ENCODE peak calls at places on chromosome 4, in nine cellular contexts. B is hippocampal formation; A is AG08395; U is adipocyte; C is NCI-H1417; D is B cell; Q is GM13977; X is activated CD4-positive, alpha-beta T cell treated with anti-CD3 and anti-CD28 coated beads for 48 hours; R is activated gamma-delta T cell treated with anti-CD3 and anti-CD28 coated beads, Interleukin-2, amount 50 U/mL, for 16 hours. W is an unnamed sample.

GRCh38 chr4:185625503-185625902 is 90.2 kb upstream of the PDLIM3 start:
- DNase-seq in R (no peak), A (no peak), B (no peak), Q (no peak), C (no peak), D (no peak), U (no peak), X (no peak), W (no peak)

GRCh38 chr4:29653221-29653620 is 1066.9 kb upstream of the PCDH7 start:
- DNase-seq in A (no peak), R (no peak), B (no peak), D (no peak), U (no peak), C (no peak), Q (no peak), X (no peak), W (no peak)

GRCh38 chr4:138111462-138112000 is 130.6 kb downstream of the SLC7A11 start:
- DNase-seq in D (no peak), B (no peak), X (no peak), U (peak), Q (no peak), A (no peak), R (no peak), C (no peak), W (no peak)

GRCh38 chr4:7885216-7886134 is 54.2 kb downstream of the AFAP1 start:
- DNase-seq in B (no peak), Q (no peak), X (no peak), D (no peak), C (no peak), U (no peak), R (no peak), A (no peak), W (no peak)

GRCh38 chr4:81923140-81923539 is 450.7 kb downstream of the HNRNPD start:
- DNase-seq in A (no peak), X (peak), D (no peak), B (no peak), C (no peak), Q (no peak), U (no peak), R (no peak), W (no peak)

GRCh38 chr4:140117946-140118345 is 36.0 kb downstream of the MAML3 start:
- DNase-seq in C (no peak), Q (no peak), B (no peak), X (no peak), U (no peak), R (no peak), D (no peak), A (no peak), W (no peak)

GRCh38 chr4:151012836-151013235 is 2.2 kb downstream of the LRBA start:
- DNase-seq in X (peak), R (no peak), Q (no peak), C (no peak), B (no peak), A (no peak), U (no peak), D (no peak), W (no peak)

GRCh38 chr4:89640620-89641366 is 196.2 kb downstream of the SNCA start:
- DNase-seq in B (peak), Q (no peak), C (no peak), U (peak), D (no peak), A (peak), X (peak), R (no peak), W (no peak)

GRCh38 chr4:184548321-184548650 is 73.9 kb upstream of the IRF2 start:
- DNase-seq in C (no peak), A (no peak), X (no peak), R (no peak), Q (no peak), B (no peak), U (no peak), D (no peak), W (no peak)

GRCh38 chr4:118942465-118942864 is 53.8 kb downstream of the SYNPO2 start:
- DNase-seq in A (peak), X (no peak), R (no peak), B (no peak), Q (no peak), C (no peak), D (no peak), U (no peak), W (no peak)

GRCh38 chr4:8214091-8214490 is 15.0 kb downstream of the SH3TC1 start:
- DNase-seq in X (no peak), D (no peak), U (no peak), Q (no peak), R (no peak), A (no peak), C (no peak), B (no peak), W (no peak)

GRCh38 chr4:166274136-166274761 is 401.2 kb downstream of the TLL1 start:
- DNase-seq in Q (no peak), D (no peak), A (no peak), C (no peak), B (no peak), X (no peak), U (no peak), R (no peak), W (no peak)

GRCh38 chr4:167233523-167234387 is 539 bp downstream of the SPOCK3 start:
- DNase-seq in X (no peak), R (no peak), D (no peak), Q (peak), C (no peak), A (no peak), U (peak), B (peak), W (no peak)

GRCh38 chr4:58209576-58209975 is 1099.4 kb upstream of the IGFBP7 start:
- DNase-seq in R (no peak), Q (no peak), C (no peak), B (no peak), U (no peak), X (no peak), D (no peak), A (no peak), W (no peak)

GRCh38 chr4:16588170-16588569 is 310.3 kb downstream of the LDB2 start:
- DNase-seq in D (no peak), C (no peak), Q (no peak), B (no peak), R (no peak), U (no peak), A (no peak), X (no peak), W (no peak)

GRCh38 chr4:170420255-170420693 is 330.5 kb upstream of the AADAT start:
- DNase-seq in B (no peak), X (no peak), D (no peak), R (no peak), U (peak), A (no peak), Q (no peak), C (no peak), W (no peak)

GRCh38 chr4:26891867-26892266 is 31.2 kb downstream of the STIM2 start:
- DNase-seq in R (no peak), X (no peak), U (no peak), Q (no peak), C (no peak), A (no peak), D (no peak), B (no peak), W (no peak)

GRCh38 chr4:1983846-1984405 is 24.8 kb downstream of the NELFA start:
- DNase-seq in D (no peak), Q (peak), B (no peak), R (no peak), C (no peak), U (no peak), A (no peak), X (no peak), W (no peak)

GRCh38 chr4:168995537-168996295 is 14.3 kb downstream of the CBR4 start:
- DNase-seq in D (no peak), U (peak), R (no peak), C (no peak), Q (no peak), A (no peak), X (no peak), B (no peak), W (no peak)

GRCh38 chr4:52202931-52203330 is 151.8 kb downstream of the SPATA18 start:
- DNase-seq in Q (no peak), R (no peak), B (no peak), C (no peak), D (no peak), A (no peak), U (no peak), X (no peak), W (no peak)

GRCh38 chr4:183770900-183771299 is 111.8 kb downstream of the TRAPPC11 start:
- DNase-seq in R (no peak), B (no peak), A (no peak), U (no peak), C (peak), Q (no peak), X (no peak), D (no peak), W (no peak)

GRCh38 chr4:8763966-8764901 is 107.4 kb downstream of the HMX1 start:
- DNase-seq in R (no peak), X (no peak), C (no peak), B (no peak), U (no peak), D (no peak), A (no peak), Q (no peak), W (no peak)

GRCh38 chr4:1315838-1316536 is 26.3 kb downstream of the MAEA start:
- DNase-seq in A (no peak), C (no peak), R (no peak), X (no peak), D (no peak), B (no peak), U (no peak), Q (no peak), W (no peak)

GRCh38 chr4:13911256-13911655 is 283.7 kb upstream of the BOD1L1 start:
- DNase-seq in X (no peak), U (no peak), B (no peak), C (no peak), A (no peak), Q (no peak), R (no peak), D (no peak), W (no peak)

GRCh38 chr4:24927039-24927438 is 14.2 kb upstream of the CCDC149 start:
- DNase-seq in R (no peak), B (no peak), A (no peak), C (no peak), D (no peak), Q (no peak), U (no peak), X (no peak), W (no peak)

GRCh38 chr4:40492747-40493146 is 136.9 kb downstream of the RBM47 start:
- DNase-seq in B (no peak), D (no peak), R (no peak), C (no peak), A (no peak), Q (no peak), U (no peak), X (no peak), W (no peak)

GRCh38 chr4:112947616-112948015 is 101.8 kb upstream of the ANK2 start:
- DNase-seq in R (no peak), C (no peak), Q (no peak), U (no peak), B (peak), X (no peak), D (no peak), A (no peak), W (no peak)

GRCh38 chr4:105994061-105994460 is 98.8 kb downstream of the NPNT start:
- DNase-seq in U (no peak), X (no peak), B (no peak), A (no peak), R (no peak), C (no peak), Q (no peak), D (no peak), W (no peak)

GRCh38 chr4:25486171-25486570 is 109.1 kb downstream of the ANAPC4 start:
- DNase-seq in U (no peak), A (no peak), C (no peak), Q (no peak), X (no peak), B (no peak), R (no peak), D (no peak), W (no peak)

GRCh38 chr4:90393215-90393614 is 266.0 kb downstream of the CCSER1 start:
- DNase-seq in A (no peak), C (no peak), X (no peak), D (no peak), U (no peak), R (no peak), B (no peak), Q (no peak), W (no peak)

GRCh38 chr4:119498520-119498919 is 130.1 kb downstream of the PDE5A start:
- DNase-seq in U (peak), B (peak), C (peak), Q (no peak), D (no peak), A (no peak), X (no peak), R (no peak), W (no peak)

GRCh38 chr4:7557447-7557846 is 122.7 kb upstream of the PSAPL1 start:
- DNase-seq in C (no peak), U (peak), A (peak), Q (no peak), B (no peak), R (no peak), D (no peak), X (no peak), W (no peak)

W was measured in cortex of kidney.